ENCODE peak calls at places on chromosomes 7 and 10, in eight cellular contexts. V is left ventricle myocardium inferior, R is GM23338, Z is astrocyte, F is HFF-Myc, T is brain microvascular endothelial cell, G is mucosa of descending colon, S is BJ. W is an unnamed sample.

GRCh38 chr10:66049335-66049734 is 876.5 kb upstream of the LRRTM3 start:
- DNase-seq in V (no peak), R (no peak), Z (no peak), F (no peak), T (no peak), G (no peak), S (no peak), W (no peak)

GRCh38 chr7:123712619-123713018 is 36.2 kb downstream of the WASL start:
- DNase-seq in V (no peak), R (no peak), Z (peak), F (no peak), T (no peak), G (no peak), S (peak), W (no peak)

GRCh38 chr7:107111196-107111595 is 57.6 kb upstream of the HBP1 start:
- DNase-seq in V (no peak), R (no peak), Z (no peak), F (no peak), T (no peak), G (no peak), S (no peak), W (no peak)

GRCh38 chr7:112399501-112399900 is 50.8 kb upstream of the IFRD1 start:
- DNase-seq in V (no peak), R (no peak), Z (no peak), F (no peak), T (peak), G (no peak), S (no peak), W (no peak)

GRCh38 chr10:115777646-115778045 is 495.4 kb downstream of the GFRA1 start:
- DNase-seq in V (no peak), R (no peak), Z (no peak), F (no peak), T (no peak), G (no peak), S (no peak), W (no peak)

GRCh38 chr7:118872568-118872967 is 648.1 kb downstream of the ANKRD7 start:
- DNase-seq in V (no peak), R (no peak), Z (no peak), F (no peak), T (no peak), G (no peak), S (no peak), W (no peak)

GRCh38 chr7:139043823-139044812 is 8.3 kb upstream of the ZC3HAV1L start:
- DNase-seq in V (no peak), R (no peak), Z (no peak), F (no peak), T (no peak), G (peak), S (no peak), W (no peak)

GRCh38 chr7:117248810-117249209 is 74.0 kb downstream of the WNT2 start:
- DNase-seq in V (no peak), R (no peak), Z (peak), F (no peak), T (no peak), G (no peak), S (no peak), W (no peak)

GRCh38 chr7:130854481-130854880 is 120.5 kb upstream of the KLF14 start:
- DNase-seq in V (no peak), R (no peak), Z (no peak), F (no peak), T (no peak), G (no peak), S (no peak), W (no peak)

GRCh38 chr10:36247478-36247877 is 605.4 kb upstream of the FZD8 start:
- DNase-seq in V (no peak), R (no peak), Z (no peak), F (no peak), T (no peak), G (no peak), S (no peak), W (no peak)

GRCh38 chr7:144473908-144474307 is 70.4 kb upstream of the NOBOX start:
- DNase-seq in V (no peak), R (no peak), Z (no peak), F (no peak), T (no peak), G (no peak), S (no peak), W (no peak)

GRCh38 chr10:106182542-106182941 is 982.0 kb downstream of the SORCS1 start:
- DNase-seq in V (no peak), R (no peak), Z (no peak), F (no peak), T (no peak), G (peak), S (no peak), W (no peak)

GRCh38 chr10:131616040-131616439 is 284.8 kb upstream of the PPP2R2D start:
- DNase-seq in V (no peak), R (no peak), Z (no peak), F (no peak), T (no peak), G (no peak), S (no peak), W (no peak)

GRCh38 chr7:25854608-25855497 is 297.1 kb upstream of the NFE2L3 start:
- DNase-seq in V (no peak), R (peak), Z (peak), F (no peak), T (peak), G (peak), S (peak), W (peak)

GRCh38 chr7:25255603-25256320 is 27.5 kb upstream of the NPVF start:
- DNase-seq in V (no peak), R (no peak), Z (no peak), F (no peak), T (no peak), G (peak), S (no peak), W (no peak)

GRCh38 chr10:86036544-86036831 is 330.1 kb downstream of the GRID1 start:
- DNase-seq in V (no peak), R (no peak), Z (no peak), F (no peak), T (no peak), G (no peak), S (no peak), W (no peak)

GRCh38 chr10:122051609-122052385 is 62.8 kb downstream of the TACC2 start:
- DNase-seq in V (no peak), R (peak), Z (peak), F (peak), T (peak), G (peak), S (peak), W (peak)
- TF ChIP-seq CTCF in V (peak), R (peak), Z (peak), F (peak), T (peak), G (peak), S (peak), W (peak)

DNA sequence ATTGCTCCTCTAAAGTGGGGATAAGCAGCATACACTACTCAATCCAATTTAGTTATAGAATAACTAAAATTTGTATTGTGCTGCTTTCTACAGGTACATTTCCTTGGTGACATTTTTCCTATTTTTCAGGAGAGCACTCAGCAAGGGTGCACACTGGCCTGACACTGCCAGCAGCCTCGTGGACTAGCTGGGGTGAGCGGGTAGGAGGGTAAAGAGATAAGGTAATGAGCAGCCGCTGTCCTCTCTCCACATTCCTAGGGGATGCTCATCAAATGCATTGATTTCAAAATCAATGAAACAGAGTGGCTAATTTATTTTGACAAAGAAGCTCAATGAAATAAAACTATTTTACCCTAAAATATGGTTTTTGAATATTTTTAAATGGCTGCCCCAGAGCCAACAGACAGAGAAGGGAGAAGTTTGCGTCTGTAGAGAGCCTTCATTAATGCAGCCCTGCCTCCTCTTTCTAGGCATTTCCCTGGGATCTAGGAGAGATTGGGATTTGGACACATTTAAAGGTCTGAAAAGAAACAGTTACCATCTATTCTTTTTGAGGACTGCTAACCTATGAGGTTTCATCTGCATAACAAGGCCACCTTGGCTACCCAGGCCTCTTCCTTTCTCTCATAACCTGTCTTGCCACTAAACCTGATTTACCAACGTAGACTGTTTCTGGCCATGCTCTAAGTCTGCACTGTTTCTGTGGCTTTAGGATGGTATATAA is 561.0 kb downstream of the IPMK start:
- DNase-seq in V (no peak), R (peak), Z (no peak), F (no peak), T (no peak), G (no peak), S (no peak), W (no peak)
- H3K4me3 ChIP-seq in V (no peak), R (peak), Z (no peak), F (no peak), T (no peak), G (no peak), S (no peak), W (no peak)

GRCh38 chr10:13348216-13349017 is at the start of gene SEPHS1:
- DNase-seq in V (peak), R (peak), Z (peak), F (peak), T (peak), G (peak), S (no peak), W (no peak)
- TF ChIP-seq CTCF in V (peak), R (no peak), Z (no peak), F (no peak), T (no peak), G (no peak), S (no peak), W (no peak)

GRCh38 chr10:79229830-79230562 is 117.3 kb upstream of the PPIF start:
- DNase-seq in V (no peak), R (peak), Z (no peak), F (no peak), T (no peak), G (no peak), S (no peak), W (no peak)
- H3K4me3 ChIP-seq in V (no peak), R (peak), Z (no peak), F (no peak), T (no peak), G (no peak), S (no peak), W (no peak)

DNA sequence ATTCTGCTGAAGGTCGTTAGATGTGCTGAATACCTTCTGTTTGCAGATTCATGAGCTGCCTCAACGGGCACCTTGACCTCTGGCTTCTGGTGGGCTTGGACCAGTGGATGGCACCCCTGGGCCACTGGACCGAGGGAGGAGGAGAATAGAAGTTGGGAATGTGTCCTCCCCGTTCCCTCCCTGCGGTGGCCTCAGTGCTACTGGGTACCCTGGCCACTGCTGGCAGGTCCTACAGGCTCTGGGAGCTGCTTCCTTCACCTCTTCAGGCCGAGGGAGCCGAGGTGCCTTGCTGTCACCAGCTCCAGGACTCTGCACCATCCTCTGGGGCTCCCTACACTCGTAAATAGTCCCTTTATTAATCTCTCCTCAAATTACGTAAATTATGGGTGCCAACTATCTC is 32.2 kb upstream of the GALNTL5 start:
- DNase-seq in V (no peak), R (no peak), Z (no peak), F (no peak), T (no peak), G (no peak), S (no peak), W (no peak)
- TF ChIP-seq CTCF in V (no peak), R (no peak), Z (no peak), F (no peak), T (no peak), G (no peak), S (no peak), W (no peak)

GRCh38 chr10:11162828-11163599 is 145.3 kb downstream of the CELF2 start:
- DNase-seq in V (peak), R (no peak), Z (no peak), F (no peak), T (no peak), G (peak), S (no peak), W (no peak)
- H3K4me3 ChIP-seq in V (no peak), R (no peak), Z (no peak), F (no peak), T (no peak), G (no peak), S (no peak), W (no peak)

DNA sequence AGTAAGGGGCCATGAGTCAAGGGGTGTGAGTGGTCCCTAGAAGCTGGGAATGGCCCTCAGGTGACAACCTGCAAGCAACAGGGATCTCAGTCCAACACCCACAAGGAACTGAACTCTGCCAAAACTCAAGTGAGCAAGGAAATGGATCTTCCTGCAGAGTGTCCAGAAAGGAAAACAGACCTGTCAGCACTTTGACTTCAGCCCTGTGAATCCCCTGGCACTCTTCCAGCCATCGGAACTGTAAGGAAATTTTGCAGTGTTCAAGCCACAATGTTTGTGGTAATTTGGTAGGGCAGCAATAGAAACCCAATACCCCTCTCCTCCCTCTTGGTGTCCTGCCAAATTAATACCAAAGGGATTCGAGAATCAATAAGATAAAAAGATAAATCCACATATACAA is 6.9 kb downstream of the LYZL1 start:
- DNase-seq in V (no peak), R (no peak), Z (no peak), F (no peak), T (peak), G (no peak), S (no peak), W (no peak)
- TF ChIP-seq CTCF in V (no peak), R (no peak), Z (no peak), F (no peak), T (no peak), G (no peak), S (no peak), W (no peak)

GRCh38 chr10:92695679-92696605 is 6.2 kb downstream of the HHEX start:
- DNase-seq in V (no peak), R (peak), Z (peak), F (no peak), T (peak), G (no peak), S (no peak), W (no peak)
- H3K4me3 ChIP-seq in V (peak), R (peak), Z (peak), F (peak), T (peak), G (no peak), S (peak), W (peak)